ENCODE peak calls at places on chromosomes 4 and X, in nine cellular contexts. E is left ventricle myocardium inferior; V is WTC11; S is anterior cingulate cortex; J is NCI-H2029; Z is ecto neural progenitor cell; I is NCI-H1092; Y is activated T-helper 9 cell treated with anti-CD3 and anti-CD28 coated beads, Interleukin-2, amount 50 U/mL, for 16 hours; M is EH. K is an unnamed sample.

GRCh38 chrX:138853936-138854335 is 142.4 kb upstream of the FGF13 start:
- DNase-seq in M (no peak), Z (no peak), Y (no peak), V (no peak), S (no peak), I (no peak), E (no peak), J (no peak), K (no peak)

GRCh38 chrX:119118780-119119395 is 8.7 kb downstream of the KIAA1210 start:
- DNase-seq in Z (peak), M (peak), J (peak), V (peak), I (no peak), S (no peak), E (peak), Y (peak), K (no peak)

GRCh38 chr4:10783351-10783750 is 98.8 kb upstream of the CLNK start:
- DNase-seq in S (no peak), Z (no peak), M (peak), V (no peak), Y (no peak), I (no peak), E (no peak), J (no peak), K (no peak)

GRCh38 chr4:140049924-140050681 is 103.9 kb downstream of the MAML3 start:
- DNase-seq in S (no peak), J (peak), Y (no peak), M (peak), E (no peak), I (peak), Z (peak), V (peak), K (no peak)

GRCh38 chr4:84719115-84719514 is 136.2 kb downstream of the CDS1 start:
- DNase-seq in Y (no peak), E (no peak), I (no peak), V (no peak), J (no peak), Z (no peak), M (no peak), S (no peak), K (no peak)

GRCh38 chr4:100224160-100224559 is 33.9 kb upstream of the DDIT4L start:
- DNase-seq in J (no peak), I (no peak), M (no peak), E (no peak), S (no peak), Z (no peak), V (no peak), Y (no peak), K (no peak)

GRCh38 chr4:80306255-80306654 is 29.3 kb upstream of the CFAP299 start:
- DNase-seq in V (no peak), Y (no peak), E (no peak), S (no peak), M (peak), J (no peak), Z (no peak), I (no peak), K (no peak)

GRCh38 chrX:73850124-73851013 is 287.4 kb downstream of the CHIC1 start:
- DNase-seq in S (no peak), Z (no peak), M (peak), E (no peak), V (peak), Y (no peak), J (no peak), I (no peak), K (no peak)

GRCh38 chrX:45758319-45758718 is 557.6 kb upstream of the DIPK2B start:
- DNase-seq in E (no peak), J (no peak), Y (peak), M (peak), V (no peak), Z (no peak), I (no peak), S (no peak), K (no peak)

GRCh38 chrX:130413415-130413814 is 11.6 kb downstream of the RBMX2 start:
- DNase-seq in E (no peak), S (no peak), I (no peak), M (peak), V (no peak), J (no peak), Z (no peak), Y (no peak), K (peak)

GRCh38 chrX:107716045-107716684 is 59.4 kb downstream of the TSC22D3 start:
- DNase-seq in V (peak), M (peak), J (no peak), I (no peak), Y (no peak), E (no peak), S (no peak), Z (peak), K (no peak)